ENCODE peak calls at places on chromosomes 4 and X, in six cellular contexts. J, Z, W, P, I and B are unnamed samples.

GRCh38 chr4:183110244-183110643 is 11.2 kb downstream of the WWC2 start:
- DNase-seq in Z (no peak), I (no peak), J (no peak), P (no peak), W (no peak), B (no peak)

GRCh38 chrX:11273544-11273943 is 19.7 kb upstream of the AMELX start:
- DNase-seq in P (no peak), I (no peak), J (no peak), W (no peak), Z (no peak), B (no peak)

GRCh38 chr4:167622481-167623240 is 388.4 kb upstream of the SPOCK3 start:
- DNase-seq in W (peak; percentile 45), I (peak; percentile 73), J (no peak), Z (peak; percentile 46), P (peak; percentile 59), B (no peak)

GRCh38 chr4:184166736-184167135 is 50.9 kb downstream of the ENPP6 start:
- DNase-seq in Z (no peak), J (no peak), W (no peak), I (no peak), P (no peak), B (no peak)

GRCh38 chr4:154329268-154329858 is 162.2 kb downstream of the DCHS2 start:
- DNase-seq in J (no peak), I (peak; percentile 46), W (peak; percentile 25), P (peak; percentile 27), Z (no peak), B (peak; percentile 22)

GRCh38 chr4:158783775-158784174 is 14.9 kb downstream of the FNIP2 start:
- DNase-seq in P (no peak), I (peak; percentile 62), Z (no peak), W (no peak), J (no peak), B (no peak)

GRCh38 chr4:23279377-23279988 is 586.7 kb downstream of the GBA3 start:
- DNase-seq in Z (no peak), I (peak; percentile 69), W (no peak), J (no peak), P (no peak), B (no peak)

GRCh38 chrX:11543249-11543648 is 122.5 kb downstream of the ARHGAP6 start:
- DNase-seq in Z (no peak), P (no peak), I (no peak), W (peak; percentile 13), J (no peak), B (no peak)

GRCh38 chrX:72714471-72714916 is 388 bp upstream of the PHKA1 start:
- DNase-seq in Z (peak; percentile 37), J (peak; percentile 75), W (peak; percentile 75), P (peak; percentile 85), I (peak; percentile 80), B (peak; percentile 57)

GRCh38 chrX:53223955-53224859 is 800 bp downstream of the KDM5C start:
- DNase-seq in W (peak; percentile 13), I (peak; percentile 25), Z (peak; percentile 33), P (peak; percentile 1), J (no peak), B (no peak)

GRCh38 chrX:66931713-66932112 is 292.8 kb upstream of the EDA2R start:
- DNase-seq in I (no peak), Z (no peak), J (no peak), P (no peak), W (no peak), B (no peak)

GRCh38 chr4:168765726-168766125 is 244.3 kb downstream of the CBR4 start:
- DNase-seq in J (no peak), W (peak; percentile 20), Z (no peak), P (peak; percentile 28), I (peak; percentile 55), B (no peak)

GRCh38 chrX:71111141-71111843 is at the start of gene IL2RG:
- DNase-seq in J (no peak), W (no peak), I (no peak), P (peak; percentile 23), Z (no peak), B (no peak)

GRCh38 chrX:39631275-39631674 is 466.5 kb downstream of the BCOR start:
- DNase-seq in P (no peak), I (no peak), W (no peak), Z (no peak), J (no peak), B (no peak)